ENCODE peak calls at places on chromosomes 4 and X, in five cellular contexts. W is SK-N-SH, A is HepG2, Z is GM12878, M is K562. T is an unnamed sample.

GRCh38 chrX:54492340-54492739 is 3.7 kb downstream of the FGD1 start:
- DNase-seq in W (no peak), A (no peak), Z (no peak), M (no peak), T (no peak)

GRCh38 chrX:1178580-1179057 is 33.8 kb downstream of the CRLF2 start:
- DNase-seq in W (no peak), A (no peak), Z (no peak), M (no peak), T (peak)

GRCh38 chr4:40916880-40917279 is 167.1 kb downstream of the NSUN7 start:
- DNase-seq in W (no peak), A (peak), Z (no peak), M (peak), T (peak)

GRCh38 chrX:154135458-154136229 is 8.4 kb upstream of the OPN1LW start:
- DNase-seq in W (no peak), A (no peak), Z (no peak), M (no peak), T (no peak)

GRCh38 chr4:188714907-188715306 is 575.7 kb downstream of the TRIML1 start:
- DNase-seq in W (no peak), A (no peak), Z (no peak), M (no peak), T (no peak)

GRCh38 chr4:98976716-98977115 is 18.8 kb upstream of the METAP1 start:
- DNase-seq in W (no peak), A (no peak), Z (no peak), M (no peak), T (no peak)

GRCh38 chr4:39205000-39205399 is 22.7 kb downstream of the WDR19 start:
- DNase-seq in W (peak), A (no peak), Z (no peak), M (no peak), T (no peak)

GRCh38 chr4:41322613-41323012 is 65.9 kb downstream of the UCHL1 start:
- DNase-seq in W (no peak), A (no peak), Z (no peak), M (no peak), T (no peak)

GRCh38 chrX:1323315-1323714 is 13.3 kb upstream of the IL3RA start:
- DNase-seq in W (peak), A (peak), Z (peak), M (peak), T (peak)

GRCh38 chrX:31506360-31506759 is 434.5 kb upstream of the FTHL17 start:
- DNase-seq in W (no peak), A (no peak), Z (no peak), M (no peak), T (no peak)

DNA sequence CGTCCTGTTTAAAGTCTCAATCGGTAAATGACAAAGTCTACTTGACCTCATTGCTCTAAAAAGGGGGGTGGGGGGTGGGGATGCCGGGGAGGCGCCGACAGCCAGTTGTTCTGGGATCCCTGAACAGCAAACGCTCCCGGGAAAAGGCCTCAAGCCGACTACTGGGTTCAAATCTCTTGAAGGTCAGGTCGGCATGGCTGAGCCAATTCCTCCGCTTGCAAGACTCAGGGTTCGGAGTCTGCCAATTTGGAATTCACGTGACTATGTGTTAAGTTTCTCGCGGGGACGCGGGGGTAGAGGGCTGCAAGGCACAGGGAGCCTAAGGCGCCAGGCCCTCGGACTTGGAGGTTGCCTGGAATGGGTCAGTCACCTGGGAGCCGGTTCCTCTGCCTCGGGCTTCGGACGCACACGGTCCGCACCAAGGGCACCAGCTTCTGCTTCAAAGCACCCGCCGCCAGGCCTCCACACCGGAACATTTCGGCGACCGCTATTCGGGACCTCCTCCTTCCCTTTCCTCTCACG is 399 bp downstream of the AIFM1 start:
- DNase-seq in W (peak), A (peak), Z (no peak), M (no peak), T (no peak)
- TF ChIP-seq FOXM1 in W (no peak), A (no peak), Z (no peak), M (no peak), T (no peak)

GRCh38 chr4:653080-653821 is 20.8 kb downstream of the ATP5ME start:
- DNase-seq in W (no peak), A (no peak), Z (no peak), M (no peak), T (no peak)
- TF ChIP-seq FOXM1 in W (no peak), A (no peak), Z (no peak), M (no peak), T (no peak)

GRCh38 chr4:173334891-173335754 is 965 bp upstream of the HMGB2 start:
- DNase-seq in W (peak), A (peak), Z (peak), M (peak), T (peak)

GRCh38 chr4:173332021-173332487 is 2.1 kb downstream of the HMGB2 start:
- DNase-seq in W (no peak), A (no peak), Z (no peak), M (no peak), T (no peak)

GRCh38 chr4:173334085-173334890 is at the start of gene HMGB2:
- DNase-seq in W (peak), A (peak), Z (peak), M (peak), T (peak)

GRCh38 chr4:173333658-173334084 is 487 bp downstream of the HMGB2 start:
- DNase-seq in W (peak), A (peak), Z (no peak), M (peak), T (peak)

DNA sequence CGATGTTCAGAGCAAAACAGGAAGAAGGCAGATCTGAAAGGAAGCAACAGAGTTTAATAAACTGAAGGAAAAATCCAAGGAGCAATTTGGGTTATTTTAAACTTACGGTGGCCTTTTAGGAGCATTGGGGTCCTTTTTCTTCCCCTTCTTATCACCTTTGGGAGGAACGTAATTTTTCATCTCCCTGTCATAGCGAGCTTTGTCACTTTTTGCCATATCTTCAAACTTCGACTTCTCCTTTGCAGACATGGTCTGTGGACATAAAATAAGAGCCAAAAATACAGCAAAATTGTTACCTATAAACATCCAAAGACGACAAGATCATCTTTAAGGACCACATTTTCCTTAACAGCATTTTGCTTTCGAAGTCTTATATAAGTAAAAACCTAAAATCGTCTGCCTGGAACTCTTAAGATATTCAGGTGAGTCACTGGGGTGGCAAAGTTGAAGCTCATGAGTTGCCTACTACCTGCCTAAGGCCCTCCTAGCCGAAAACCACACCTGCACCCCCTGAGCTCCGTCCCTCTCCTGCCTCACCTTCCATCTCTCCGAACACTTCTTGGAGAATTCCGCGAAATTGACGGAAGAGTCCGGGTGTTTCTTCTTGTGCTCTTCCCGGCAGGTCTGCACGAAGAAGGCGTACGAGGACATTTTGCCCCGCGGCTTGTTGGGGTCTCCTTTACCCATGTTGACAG is 1.0 kb downstream of the HMGB2 start:
- DNase-seq in W (no peak), A (no peak), Z (no peak), M (no peak), T (no peak)
- TF ChIP-seq FOXM1 in W (no peak), A (no peak), Z (no peak), M (no peak), T (no peak)

GRCh38 chr4:174214102-174214878 is 69.2 kb downstream of the FBXO8 start:
- DNase-seq in W (no peak), A (no peak), Z (no peak), M (no peak), T (no peak)
- TF ChIP-seq FOXM1 in W (no peak), A (no peak), Z (no peak), M (no peak), T (no peak)

GRCh38 chr4:1771555-1772305 is 21.4 kb upstream of the FGFR3 start:
- DNase-seq in W (no peak), A (no peak), Z (no peak), M (peak), T (no peak)

GRCh38 chr4:1772869-1773538 is 20.1 kb upstream of the FGFR3 start:
- DNase-seq in W (peak), A (no peak), Z (no peak), M (peak), T (no peak)

GRCh38 chr4:1770245-1770644 is 22.8 kb upstream of the FGFR3 start:
- DNase-seq in W (no peak), A (no peak), Z (no peak), M (no peak), T (no peak)

GRCh38 chr4:1769692-1770091 is 23.4 kb upstream of the FGFR3 start:
- DNase-seq in W (no peak), A (no peak), Z (no peak), M (no peak), T (no peak)

DNA sequence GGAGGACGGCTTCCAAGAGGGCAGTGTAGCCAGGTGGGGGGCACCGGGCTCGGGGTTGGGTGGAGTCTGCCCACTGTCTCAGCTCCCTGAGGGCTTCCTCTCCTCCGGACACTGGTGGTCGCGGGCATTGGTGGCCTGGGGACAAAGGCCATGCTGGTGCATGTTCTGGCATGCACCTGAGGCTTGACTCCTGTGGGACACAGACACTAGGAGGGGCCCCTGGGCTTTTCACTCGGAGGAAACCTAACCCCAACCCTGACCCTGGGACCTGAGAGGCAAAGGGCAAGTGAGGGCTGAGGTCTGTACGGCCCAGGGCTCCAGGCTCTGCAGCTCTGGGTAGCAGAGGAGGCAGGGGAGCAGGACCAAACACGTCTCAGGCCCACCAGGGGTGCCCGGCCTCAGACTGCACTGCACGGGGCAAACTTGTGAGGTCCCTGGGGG is 22.3 kb upstream of the FGFR3 start:
- DNase-seq in W (no peak), A (peak), Z (no peak), M (no peak), T (no peak)
- TF ChIP-seq FOXM1 in W (no peak), A (no peak), Z (no peak), M (no peak), T (no peak)

GRCh38 chr4:139563515-139563914 is 7.5 kb upstream of the SETD7 start:
- DNase-seq in W (no peak), A (no peak), Z (no peak), M (no peak), T (no peak)

GRCh38 chr4:139562839-139563238 is 6.8 kb upstream of the SETD7 start:
- DNase-seq in W (no peak), A (no peak), Z (no peak), M (no peak), T (no peak)

GRCh38 chr4:139564502-139564901 is 8.5 kb upstream of the SETD7 start:
- DNase-seq in W (no peak), A (no peak), Z (no peak), M (no peak), T (no peak)

GRCh38 chr4:139568206-139568969 is 12.4 kb upstream of the SETD7 start:
- DNase-seq in W (no peak), A (no peak), Z (no peak), M (no peak), T (no peak)
- TF ChIP-seq FOXM1 in W (no peak), A (no peak), Z (no peak), M (no peak), T (no peak)

GRCh38 chr4:86963697-86964096 is 28.9 kb downstream of the AFF1 start:
- DNase-seq in W (no peak), A (no peak), Z (no peak), M (no peak), T (no peak)
- TF ChIP-seq FOXM1 in W (no peak), A (no peak), Z (no peak), M (no peak), T (no peak)

T was measured in HEK293T.